ENCODE peak calls at places on chromosome 14, in nine cellular contexts. W, T, O, K, J, A, F, X and Y are unnamed samples.

GRCh38 chr14:100297320-100298300 is 8.6 kb downstream of the SLC25A29 start:
- DNase-seq in F (no peak), K (peak; percentile 80), X (no peak), W (no peak), O (peak; percentile 61), A (no peak), T (peak; percentile 82), J (no peak), Y (no peak)

GRCh38 chr14:68535404-68536024 is 257.4 kb downstream of the ZFP36L1 start:
- DNase-seq in O (no peak), A (peak; percentile 68), F (no peak), J (no peak), X (no peak), K (no peak), T (no peak), W (peak; percentile 63), Y (peak; percentile 91)

GRCh38 chr14:103509864-103510263 is 12.8 kb downstream of the CKB start:
- DNase-seq in T (peak; percentile 2), O (no peak), W (no peak), A (no peak), J (no peak), X (no peak), F (no peak), K (no peak), Y (no peak)

GRCh38 chr14:58807271-58807670 is 169.5 kb downstream of the DACT1 start:
- DNase-seq in J (no peak), X (no peak), K (no peak), T (no peak), W (no peak), O (no peak), A (no peak), F (no peak), Y (no peak)

GRCh38 chr14:80477388-80478160 is 266.3 kb upstream of the DIO2 start:
- DNase-seq in T (no peak), W (no peak), A (no peak), F (no peak), X (no peak), J (no peak), O (no peak), K (no peak), Y (no peak)

GRCh38 chr14:101704140-101704539 is 57.4 kb upstream of the PPP2R5C start:
- DNase-seq in A (no peak), K (no peak), W (no peak), X (no peak), T (no peak), J (no peak), F (no peak), O (no peak), Y (no peak)

GRCh38 chr14:52918486-52918885 is 32.4 kb downstream of the FERMT2 start:
- DNase-seq in T (peak; percentile 33), X (no peak), A (no peak), J (no peak), W (peak; percentile 34), O (peak; percentile 43), F (no peak), K (no peak), Y (peak; percentile 94)

GRCh38 chr14:100540141-100540925 is 46.9 kb downstream of the BEGAIN start:
- DNase-seq in A (no peak), K (peak; percentile 11), X (peak; percentile 66), W (peak; percentile 5), T (no peak), J (peak; percentile 35), F (peak; percentile 74), O (no peak), Y (peak; percentile 23)

GRCh38 chr14:79500489-79500888 is 710.8 kb downstream of the DIO2 start:
- DNase-seq in O (no peak), X (no peak), K (no peak), A (no peak), W (no peak), J (no peak), T (no peak), F (no peak), Y (no peak)

GRCh38 chr14:95255487-95255886 is 64.2 kb downstream of the CLMN start:
- DNase-seq in W (peak; percentile 85), T (no peak), O (peak; percentile 95), X (peak; percentile 57), J (peak; percentile 53), F (peak; percentile 93), A (peak; percentile 73), K (no peak), Y (no peak)

GRCh38 chr14:51652168-51653095 is 722 bp downstream of the FRMD6 start:
- DNase-seq in T (peak; percentile 25), K (peak; percentile 36), O (no peak), W (peak; percentile 29), X (no peak), J (peak; percentile 47), A (peak; percentile 39), F (peak; percentile 49), Y (peak; percentile 47)

GRCh38 chr14:105879867-105880561 is 353.6 kb downstream of the TMEM121 start:
- DNase-seq in A (no peak), J (no peak), K (peak; percentile 10), O (no peak), X (no peak), T (no peak), W (no peak), F (no peak), Y (no peak)

GRCh38 chr14:65164068-65164824 is 61.9 kb upstream of the MAX start:
- DNase-seq in O (peak; percentile 66), W (peak; percentile 49), K (no peak), F (no peak), T (peak; percentile 54), J (peak; percentile 47), X (peak; percentile 40), A (peak; percentile 60), Y (peak; percentile 60)

GRCh38 chr14:100155049-100155621 is 4.3 kb downstream of the DEGS2 start:
- DNase-seq in T (no peak), W (peak; percentile 31), F (peak; percentile 92), J (peak; percentile 73), X (peak; percentile 44), K (no peak), O (peak; percentile 60), A (peak; percentile 50), Y (peak; percentile 41)

GRCh38 chr14:74882103-74882920 is 596 bp downstream of the DLST start:
- DNase-seq in X (peak; percentile 57), K (peak; percentile 34), T (peak; percentile 48), A (peak; percentile 57), O (peak; percentile 13), J (no peak), F (no peak), W (peak; percentile 42), Y (peak; percentile 72)

GRCh38 chr14:39108791-39109190 is 5.3 kb upstream of the GEMIN2 start:
- DNase-seq in K (no peak), T (no peak), J (no peak), X (no peak), A (no peak), F (no peak), O (no peak), W (no peak), Y (no peak)

GRCh38 chr14:82694820-82695219 is 1161.2 kb upstream of the SEL1L start:
- DNase-seq in W (no peak), X (no peak), A (peak; percentile 4), J (no peak), K (no peak), T (no peak), F (no peak), O (no peak), Y (no peak)

GRCh38 chr14:71716371-71716770 is 215.9 kb upstream of the RGS6 start:
- DNase-seq in F (no peak), O (no peak), J (no peak), K (no peak), X (no peak), T (no peak), W (no peak), A (no peak), Y (no peak)

GRCh38 chr14:52078093-52078492 is 9.2 kb upstream of the NID2 start:
- DNase-seq in O (no peak), J (no peak), W (no peak), F (no peak), K (no peak), X (no peak), T (no peak), A (no peak), Y (no peak)

GRCh38 chr14:50095895-50096294 is 20.5 kb downstream of the VCPKMT start:
- DNase-seq in W (no peak), A (no peak), F (no peak), J (no peak), T (no peak), O (no peak), K (no peak), X (no peak), Y (no peak)